ENCODE peak calls at places on chromosomes 5 and 9, in eight cellular contexts. G is endothelial cell; P is activated CD4-positive, alpha-beta T cell treated with anti-CD3 and anti-CD28 coated beads for 24 hours; J is M059J; U is stimulated activated CD8-positive, alpha-beta memory T cell treated with anti-CD3 and anti-CD28 coated beads, Interleukin-15, amount 100 ng/mL, for 1 hour; O is ureter; H is uterus; R is non-pigmented ciliary epithelial cell. B is an unnamed sample.

GRCh38 chr9:127053908-127054307 is 68.5 kb downstream of the ANGPTL2 start:
- DNase-seq in G (no peak), P (no peak), J (no peak), U (no peak), O (no peak), H (no peak), R (no peak), B (no peak)

GRCh38 chr5:171158581-171158980 is 150.5 kb upstream of the TLX3 start:
- DNase-seq in G (no peak), P (no peak), J (no peak), U (no peak), O (no peak), H (no peak), R (no peak), B (no peak)

GRCh38 chr9:92522983-92523970 is 12.5 kb downstream of the ECM2 start:
- DNase-seq in G (no peak), P (no peak), J (peak), U (no peak), O (no peak), H (no peak), R (no peak), B (no peak)

GRCh38 chr5:146291421-146292074 is 47.1 kb upstream of the POU4F3 start:
- DNase-seq in G (peak), P (no peak), J (peak), U (no peak), O (no peak), H (no peak), R (no peak), B (peak)

GRCh38 chr5:53733853-53734252 is 173.4 kb downstream of the NDUFS4 start:
- DNase-seq in G (no peak), P (no peak), J (no peak), U (no peak), O (no peak), H (no peak), R (no peak), B (no peak)

GRCh38 chr5:32413466-32414263 is 30.9 kb downstream of the ZFR start:
- DNase-seq in G (no peak), P (no peak), J (no peak), U (no peak), O (no peak), H (no peak), R (no peak), B (no peak)

GRCh38 chr9:34454571-34455065 is 3.8 kb downstream of the FAM219A start:
- DNase-seq in G (no peak), P (no peak), J (peak), U (no peak), O (no peak), H (no peak), R (no peak), B (peak)

GRCh38 chr5:23084815-23085214 is 231.7 kb upstream of the CDH12 start:
- DNase-seq in G (no peak), P (no peak), J (no peak), U (no peak), O (no peak), H (no peak), R (no peak), B (no peak)

GRCh38 chr5:126138475-126139005 is 284.7 kb upstream of the GRAMD2B start:
- DNase-seq in G (no peak), P (no peak), J (peak), U (no peak), O (no peak), H (no peak), R (peak), B (peak)

GRCh38 chr9:34994429-34995287 is 5.1 kb downstream of the DNAJB5 start:
- DNase-seq in G (peak), P (no peak), J (peak), U (no peak), O (peak), H (peak), R (no peak), B (peak)

GRCh38 chr5:140596364-140596763 is 31.7 kb downstream of the SLC35A4 start:
- DNase-seq in G (no peak), P (no peak), J (no peak), U (no peak), O (no peak), H (no peak), R (no peak), B (no peak)

GRCh38 chr5:134541736-134542376 is 16.4 kb downstream of the JADE2 start:
- DNase-seq in G (peak), P (no peak), J (peak), U (no peak), O (no peak), H (no peak), R (no peak), B (peak)

GRCh38 chr5:144390133-144390532 is 219.5 kb downstream of the KCTD16 start:
- DNase-seq in G (no peak), P (no peak), J (peak), U (no peak), O (no peak), H (no peak), R (no peak), B (no peak)

GRCh38 chr5:117624226-117624625 is 1049.6 kb upstream of the SEMA6A start:
- DNase-seq in G (no peak), P (no peak), J (no peak), U (no peak), O (no peak), H (no peak), R (no peak), B (no peak)

GRCh38 chr5:116009806-116010205 is 22.5 kb upstream of the ARL14EPL start:
- DNase-seq in G (no peak), P (no peak), J (no peak), U (no peak), O (no peak), H (no peak), R (no peak), B (no peak)

GRCh38 chr5:170467000-170467707 is 36.7 kb upstream of the KCNIP1 start:
- DNase-seq in G (no peak), P (peak), J (peak), U (no peak), O (no peak), H (peak), R (peak), B (peak)

GRCh38 chr5:23884405-23884804 is 377.0 kb downstream of the PRDM9 start:
- DNase-seq in G (no peak), P (no peak), J (no peak), U (no peak), O (no peak), H (no peak), R (no peak), B (no peak)

GRCh38 chr5:368162-369084 is 46.9 kb downstream of the AHRR start:
- DNase-seq in G (no peak), P (no peak), J (no peak), U (no peak), O (peak), H (no peak), R (no peak), B (peak)

GRCh38 chr5:38660194-38660668 is 103.8 kb upstream of the LIFR start:
- DNase-seq in G (no peak), P (no peak), J (peak), U (no peak), O (no peak), H (no peak), R (no peak), B (no peak)

GRCh38 chr9:89750117-89750551 is 145.3 kb downstream of the GADD45G start:
- DNase-seq in G (no peak), P (no peak), J (no peak), U (no peak), O (no peak), H (no peak), R (no peak), B (no peak)

GRCh38 chr9:14627513-14627912 is 65.7 kb downstream of the ZDHHC21 start:
- DNase-seq in G (no peak), P (no peak), J (no peak), U (no peak), O (no peak), H (no peak), R (no peak), B (no peak)

GRCh38 chr5:79193643-79194042 is 42.3 kb upstream of the JMY start:
- DNase-seq in G (no peak), P (no peak), J (peak), U (no peak), O (no peak), H (peak), R (no peak), B (peak)

GRCh38 chr9:137025120-137025966 is 2.7 kb downstream of the ABCA2 start:
- DNase-seq in G (no peak), P (no peak), J (no peak), U (no peak), O (peak), H (no peak), R (no peak), B (no peak)

GRCh38 chr5:6505415-6505763 is 56.7 kb downstream of the UBE2QL1 start:
- DNase-seq in G (no peak), P (no peak), J (no peak), U (no peak), O (no peak), H (no peak), R (no peak), B (no peak)

GRCh38 chr9:130944510-130945058 is 5.5 kb upstream of the FIBCD1 start:
- DNase-seq in G (no peak), P (no peak), J (no peak), U (no peak), O (no peak), H (no peak), R (no peak), B (no peak)